ENCODE peak calls at places on chromosomes 7 and 10, in five cellular contexts. One of them, this sample, is unnamed.

GRCh38 chr10:114322344-114322743 is 82.0 kb downstream of the AFAP1L2 start:
- DNase-seq in NCI-H1417: no peak
- DNase-seq in T-helper 2 cell: no peak
- DNase-seq in activated naive CD8-positive, alpha-beta T cell treated with anti-CD3 and anti-CD28 coated beads, Interleukin-2, amount 50 U/mL, for 24 hours: no peak
- DNase-seq in colonic mucosa: no peak
- DNase-seq in this sample: no peak

GRCh38 chr10:80498833-80499671 is 38.6 kb upstream of the SH2D4B start:
- DNase-seq in NCI-H1417: no peak
- DNase-seq in T-helper 2 cell: no peak
- DNase-seq in activated naive CD8-positive, alpha-beta T cell treated with anti-CD3 and anti-CD28 coated beads, Interleukin-2, amount 50 U/mL, for 24 hours: peak
- DNase-seq in colonic mucosa: peak
- DNase-seq in this sample: peak

GRCh38 chr10:7406712-7407333 is 4.0 kb downstream of the SFMBT2 start:
- DNase-seq in NCI-H1417: no peak
- DNase-seq in T-helper 2 cell: no peak
- DNase-seq in activated naive CD8-positive, alpha-beta T cell treated with anti-CD3 and anti-CD28 coated beads, Interleukin-2, amount 50 U/mL, for 24 hours: no peak
- DNase-seq in colonic mucosa: no peak
- DNase-seq in this sample: no peak

GRCh38 chr7:42409296-42409695 is 172.3 kb upstream of the GLI3 start:
- DNase-seq in NCI-H1417: no peak
- DNase-seq in T-helper 2 cell: no peak
- DNase-seq in activated naive CD8-positive, alpha-beta T cell treated with anti-CD3 and anti-CD28 coated beads, Interleukin-2, amount 50 U/mL, for 24 hours: no peak
- DNase-seq in colonic mucosa: no peak
- DNase-seq in this sample: no peak

GRCh38 chr7:158128572-158128971 is 459.1 kb downstream of the PTPRN2 start:
- DNase-seq in NCI-H1417: no peak
- DNase-seq in T-helper 2 cell: no peak
- DNase-seq in activated naive CD8-positive, alpha-beta T cell treated with anti-CD3 and anti-CD28 coated beads, Interleukin-2, amount 50 U/mL, for 24 hours: no peak
- DNase-seq in colonic mucosa: no peak
- DNase-seq in this sample: no peak

GRCh38 chr10:118754132-118754555 is 626 bp downstream of the CACUL1 start:
- DNase-seq in NCI-H1417: peak
- DNase-seq in T-helper 2 cell: no peak
- DNase-seq in activated naive CD8-positive, alpha-beta T cell treated with anti-CD3 and anti-CD28 coated beads, Interleukin-2, amount 50 U/mL, for 24 hours: peak
- DNase-seq in colonic mucosa: peak
- DNase-seq in this sample: peak

GRCh38 chr7:116542618-116543017 is 17.8 kb downstream of the CAV1 start:
- DNase-seq in NCI-H1417: no peak
- DNase-seq in T-helper 2 cell: no peak
- DNase-seq in activated naive CD8-positive, alpha-beta T cell treated with anti-CD3 and anti-CD28 coated beads, Interleukin-2, amount 50 U/mL, for 24 hours: no peak
- DNase-seq in colonic mucosa: no peak
- DNase-seq in this sample: no peak

GRCh38 chr10:131073469-131074060 is 238.0 kb downstream of the TCERG1L start:
- DNase-seq in NCI-H1417: no peak
- DNase-seq in T-helper 2 cell: no peak
- DNase-seq in activated naive CD8-positive, alpha-beta T cell treated with anti-CD3 and anti-CD28 coated beads, Interleukin-2, amount 50 U/mL, for 24 hours: no peak
- DNase-seq in colonic mucosa: no peak
- DNase-seq in this sample: no peak

GRCh38 chr7:120055300-120055699 is 217.7 kb upstream of the KCND2 start:
- DNase-seq in NCI-H1417: no peak
- DNase-seq in T-helper 2 cell: no peak
- DNase-seq in activated naive CD8-positive, alpha-beta T cell treated with anti-CD3 and anti-CD28 coated beads, Interleukin-2, amount 50 U/mL, for 24 hours: no peak
- DNase-seq in colonic mucosa: no peak
- DNase-seq in this sample: no peak

GRCh38 chr10:101843032-101843991 is at the start of gene KCNIP2:
- DNase-seq in NCI-H1417: peak
- DNase-seq in T-helper 2 cell: peak
- DNase-seq in activated naive CD8-positive, alpha-beta T cell treated with anti-CD3 and anti-CD28 coated beads, Interleukin-2, amount 50 U/mL, for 24 hours: peak
- DNase-seq in colonic mucosa: no peak
- DNase-seq in this sample: peak

GRCh38 chr7:106442476-106442875 is 157.7 kb upstream of the NAMPT start:
- DNase-seq in NCI-H1417: no peak
- DNase-seq in T-helper 2 cell: no peak
- DNase-seq in activated naive CD8-positive, alpha-beta T cell treated with anti-CD3 and anti-CD28 coated beads, Interleukin-2, amount 50 U/mL, for 24 hours: no peak
- DNase-seq in colonic mucosa: no peak
- DNase-seq in this sample: no peak

GRCh38 chr10:12533151-12533550 is 183.8 kb downstream of the CAMK1D start:
- DNase-seq in NCI-H1417: peak
- DNase-seq in T-helper 2 cell: no peak
- DNase-seq in activated naive CD8-positive, alpha-beta T cell treated with anti-CD3 and anti-CD28 coated beads, Interleukin-2, amount 50 U/mL, for 24 hours: no peak
- DNase-seq in colonic mucosa: no peak
- DNase-seq in this sample: no peak

GRCh38 chr10:97235353-97235752 is 49.6 kb upstream of the SLIT1 start:
- DNase-seq in NCI-H1417: no peak
- DNase-seq in T-helper 2 cell: no peak
- DNase-seq in activated naive CD8-positive, alpha-beta T cell treated with anti-CD3 and anti-CD28 coated beads, Interleukin-2, amount 50 U/mL, for 24 hours: no peak
- DNase-seq in colonic mucosa: no peak
- DNase-seq in this sample: no peak

GRCh38 chr7:137151056-137151731 is 192.3 kb downstream of the PTN start:
- DNase-seq in NCI-H1417: no peak
- DNase-seq in T-helper 2 cell: no peak
- DNase-seq in activated naive CD8-positive, alpha-beta T cell treated with anti-CD3 and anti-CD28 coated beads, Interleukin-2, amount 50 U/mL, for 24 hours: no peak
- DNase-seq in colonic mucosa: no peak
- DNase-seq in this sample: no peak

GRCh38 chr7:40092152-40092551 is 42.3 kb downstream of the MPLKIP start:
- DNase-seq in NCI-H1417: no peak
- DNase-seq in T-helper 2 cell: no peak
- DNase-seq in activated naive CD8-positive, alpha-beta T cell treated with anti-CD3 and anti-CD28 coated beads, Interleukin-2, amount 50 U/mL, for 24 hours: no peak
- DNase-seq in colonic mucosa: no peak
- DNase-seq in this sample: no peak

GRCh38 chr7:155752756-155753445 is 59.4 kb downstream of the SHH start:
- DNase-seq in NCI-H1417: no peak
- DNase-seq in T-helper 2 cell: no peak
- DNase-seq in activated naive CD8-positive, alpha-beta T cell treated with anti-CD3 and anti-CD28 coated beads, Interleukin-2, amount 50 U/mL, for 24 hours: no peak
- DNase-seq in colonic mucosa: no peak
- DNase-seq in this sample: no peak

GRCh38 chr7:38242814-38243213 is 30.6 kb downstream of the TARP start:
- DNase-seq in NCI-H1417: no peak
- DNase-seq in T-helper 2 cell: peak
- DNase-seq in activated naive CD8-positive, alpha-beta T cell treated with anti-CD3 and anti-CD28 coated beads, Interleukin-2, amount 50 U/mL, for 24 hours: no peak
- DNase-seq in colonic mucosa: no peak
- DNase-seq in this sample: no peak

GRCh38 chr7:150788474-150789269 is 11.5 kb downstream of the TMEM176B start:
- DNase-seq in NCI-H1417: no peak
- DNase-seq in T-helper 2 cell: no peak
- DNase-seq in activated naive CD8-positive, alpha-beta T cell treated with anti-CD3 and anti-CD28 coated beads, Interleukin-2, amount 50 U/mL, for 24 hours: no peak
- DNase-seq in colonic mucosa: peak
- DNase-seq in this sample: no peak

GRCh38 chr10:79241990-79242619 is 105.2 kb upstream of the PPIF start:
- DNase-seq in NCI-H1417: peak
- DNase-seq in T-helper 2 cell: peak
- DNase-seq in activated naive CD8-positive, alpha-beta T cell treated with anti-CD3 and anti-CD28 coated beads, Interleukin-2, amount 50 U/mL, for 24 hours: peak
- DNase-seq in colonic mucosa: peak
- DNase-seq in this sample: peak

GRCh38 chr10:1464866-1465265 is 272.5 kb downstream of the ADARB2 start:
- DNase-seq in NCI-H1417: no peak
- DNase-seq in T-helper 2 cell: no peak
- DNase-seq in activated naive CD8-positive, alpha-beta T cell treated with anti-CD3 and anti-CD28 coated beads, Interleukin-2, amount 50 U/mL, for 24 hours: no peak
- DNase-seq in colonic mucosa: no peak
- DNase-seq in this sample: no peak

GRCh38 chr10:72625276-72625607 is 637 bp downstream of the MICU1 start:
- DNase-seq in NCI-H1417: no peak
- DNase-seq in T-helper 2 cell: no peak
- DNase-seq in activated naive CD8-positive, alpha-beta T cell treated with anti-CD3 and anti-CD28 coated beads, Interleukin-2, amount 50 U/mL, for 24 hours: no peak
- DNase-seq in colonic mucosa: no peak
- DNase-seq in this sample: no peak

GRCh38 chr10:127496045-127496444 is 53.1 kb upstream of the NPS start:
- DNase-seq in NCI-H1417: no peak
- DNase-seq in T-helper 2 cell: no peak
- DNase-seq in activated naive CD8-positive, alpha-beta T cell treated with anti-CD3 and anti-CD28 coated beads, Interleukin-2, amount 50 U/mL, for 24 hours: no peak
- DNase-seq in colonic mucosa: no peak
- DNase-seq in this sample: no peak

GRCh38 chr10:62687230-62687748 is 117.2 kb upstream of the ADO start:
- DNase-seq in NCI-H1417: no peak
- DNase-seq in T-helper 2 cell: no peak
- DNase-seq in activated naive CD8-positive, alpha-beta T cell treated with anti-CD3 and anti-CD28 coated beads, Interleukin-2, amount 50 U/mL, for 24 hours: no peak
- DNase-seq in colonic mucosa: no peak
- DNase-seq in this sample: no peak

GRCh38 chr10:60353519-60354258 is 36.0 kb downstream of the ANK3 start:
- DNase-seq in NCI-H1417: no peak
- DNase-seq in T-helper 2 cell: no peak
- DNase-seq in activated naive CD8-positive, alpha-beta T cell treated with anti-CD3 and anti-CD28 coated beads, Interleukin-2, amount 50 U/mL, for 24 hours: no peak
- DNase-seq in colonic mucosa: no peak
- DNase-seq in this sample: no peak

GRCh38 chr7:34361663-34362250 is 296.3 kb upstream of the NPSR1 start:
- DNase-seq in NCI-H1417: peak
- DNase-seq in T-helper 2 cell: no peak
- DNase-seq in activated naive CD8-positive, alpha-beta T cell treated with anti-CD3 and anti-CD28 coated beads, Interleukin-2, amount 50 U/mL, for 24 hours: no peak
- DNase-seq in colonic mucosa: no peak
- DNase-seq in this sample: no peak

GRCh38 chr10:94006591-94007550 is 13.1 kb downstream of the PLCE1 start:
- DNase-seq in NCI-H1417: no peak
- DNase-seq in T-helper 2 cell: no peak
- DNase-seq in activated naive CD8-positive, alpha-beta T cell treated with anti-CD3 and anti-CD28 coated beads, Interleukin-2, amount 50 U/mL, for 24 hours: no peak
- DNase-seq in colonic mucosa: peak
- DNase-seq in this sample: no peak

This sample was measured in T-helper 22 cell.